ENCODE peak calls at places on chromosomes 2 and 18, in eight cellular contexts. One of them, this sample, is unnamed. For H3K9me3, the result is how much of the 10 kb centered on the place peaks cover.

GRCh38 chr2:119126650-119127049 is 31.9 kb downstream of the C1QL2 start:
- DNase-seq in PC-3: no peak
- DNase-seq in RWPE2: no peak
- DNase-seq in left ventricle myocardium inferior: peak
- DNase-seq in PC-9: no peak
- DNase-seq in sigmoid colon: no peak
- DNase-seq in fibroblast of lung: no peak
- DNase-seq in heart right ventricle: no peak
- DNase-seq in this sample: no peak

GRCh38 chr2:129885735-129886134 is 93.7 kb upstream of the RAB6C start:
- DNase-seq in PC-3: no peak
- DNase-seq in RWPE2: no peak
- DNase-seq in left ventricle myocardium inferior: no peak
- DNase-seq in PC-9: no peak
- DNase-seq in sigmoid colon: no peak
- DNase-seq in fibroblast of lung: no peak
- DNase-seq in heart right ventricle: no peak
- DNase-seq in this sample: no peak

GRCh38 chr2:85978883-85979780 is 90.3 kb upstream of the ST3GAL5 start:
- DNase-seq in PC-3: no peak
- DNase-seq in RWPE2: no peak
- DNase-seq in left ventricle myocardium inferior: no peak
- DNase-seq in PC-9: no peak
- DNase-seq in sigmoid colon: no peak
- DNase-seq in fibroblast of lung: no peak
- DNase-seq in heart right ventricle: no peak
- DNase-seq in this sample: no peak

GRCh38 chr2:27088644-27089043 is 2.1 kb downstream of the KHK start:
- DNase-seq in PC-3: no peak
- DNase-seq in RWPE2: no peak
- DNase-seq in left ventricle myocardium inferior: no peak
- DNase-seq in PC-9: no peak
- DNase-seq in sigmoid colon: no peak
- DNase-seq in fibroblast of lung: no peak
- DNase-seq in heart right ventricle: no peak
- DNase-seq in this sample: no peak

GRCh38 chr2:51710222-51710621 is 678.3 kb upstream of the NRXN1 start:
- DNase-seq in PC-3: no peak
- DNase-seq in RWPE2: no peak
- DNase-seq in left ventricle myocardium inferior: no peak
- DNase-seq in PC-9: no peak
- DNase-seq in sigmoid colon: no peak
- DNase-seq in fibroblast of lung: no peak
- DNase-seq in heart right ventricle: no peak
- DNase-seq in this sample: no peak

GRCh38 chr2:217475101-217475500 is 527.7 kb downstream of the TNS1 start:
- DNase-seq in PC-3: no peak
- DNase-seq in RWPE2: no peak
- DNase-seq in left ventricle myocardium inferior: no peak
- DNase-seq in PC-9: no peak
- DNase-seq in sigmoid colon: no peak
- DNase-seq in fibroblast of lung: no peak
- DNase-seq in heart right ventricle: no peak
- DNase-seq in this sample: no peak

GRCh38 chr2:89820248-89820647 is 1128.8 kb downstream of the RPIA start:
- DNase-seq in PC-3: no peak
- DNase-seq in RWPE2: no peak
- DNase-seq in left ventricle myocardium inferior: no peak
- DNase-seq in PC-9: no peak
- DNase-seq in sigmoid colon: no peak
- DNase-seq in fibroblast of lung: no peak
- DNase-seq in heart right ventricle: no peak
- DNase-seq in this sample: no peak

GRCh38 chr2:30232027-30232800 is 880 bp downstream of the LBH start:
- DNase-seq in PC-3: no peak
- DNase-seq in RWPE2: no peak
- DNase-seq in left ventricle myocardium inferior: peak
- DNase-seq in PC-9: no peak
- DNase-seq in sigmoid colon: peak
- DNase-seq in fibroblast of lung: peak
- DNase-seq in heart right ventricle: peak
- DNase-seq in this sample: peak

GRCh38 chr2:234420406-234420805 is 76.5 kb downstream of the ARL4C start:
- DNase-seq in PC-3: no peak
- DNase-seq in RWPE2: no peak
- DNase-seq in left ventricle myocardium inferior: no peak
- DNase-seq in PC-9: no peak
- DNase-seq in sigmoid colon: no peak
- DNase-seq in fibroblast of lung: peak
- DNase-seq in heart right ventricle: no peak
- DNase-seq in this sample: no peak

GRCh38 chr2:168694173-168694572 is 108.3 kb upstream of the NOSTRIN start:
- DNase-seq in PC-3: no peak
- DNase-seq in RWPE2: no peak
- DNase-seq in left ventricle myocardium inferior: no peak
- DNase-seq in PC-9: no peak
- DNase-seq in sigmoid colon: no peak
- DNase-seq in fibroblast of lung: no peak
- DNase-seq in heart right ventricle: no peak
- DNase-seq in this sample: no peak

GRCh38 chr2:105834931-105835330 is 90.2 kb downstream of the NCK2 start:
- DNase-seq in PC-3: no peak
- DNase-seq in RWPE2: no peak
- DNase-seq in left ventricle myocardium inferior: no peak
- DNase-seq in PC-9: no peak
- DNase-seq in sigmoid colon: no peak
- DNase-seq in fibroblast of lung: no peak
- DNase-seq in heart right ventricle: no peak
- DNase-seq in this sample: no peak

GRCh38 chr18:23237524-23238151 is 102.4 kb downstream of the CABLES1 start:
- DNase-seq in PC-3: no peak
- DNase-seq in RWPE2: no peak
- DNase-seq in left ventricle myocardium inferior: peak
- DNase-seq in PC-9: no peak
- DNase-seq in sigmoid colon: peak
- DNase-seq in fibroblast of lung: peak
- DNase-seq in heart right ventricle: peak
- DNase-seq in this sample: peak

GRCh38 chr2:85265304-85265703 is 62.5 kb downstream of the TGOLN2 start:
- DNase-seq in PC-3: no peak
- DNase-seq in RWPE2: no peak
- DNase-seq in left ventricle myocardium inferior: peak
- DNase-seq in PC-9: no peak
- DNase-seq in sigmoid colon: peak
- DNase-seq in fibroblast of lung: no peak
- DNase-seq in heart right ventricle: peak
- DNase-seq in this sample: no peak

GRCh38 chr2:18379869-18380268 is 180.6 kb downstream of the RDH14 start:
- DNase-seq in PC-3: no peak
- DNase-seq in RWPE2: no peak
- DNase-seq in left ventricle myocardium inferior: no peak
- DNase-seq in PC-9: no peak
- DNase-seq in sigmoid colon: no peak
- DNase-seq in fibroblast of lung: no peak
- DNase-seq in heart right ventricle: no peak
- DNase-seq in this sample: no peak

GRCh38 chr18:78420116-78420515 is 559.5 kb upstream of the SALL3 start:
- DNase-seq in PC-3: no peak
- DNase-seq in RWPE2: no peak
- DNase-seq in left ventricle myocardium inferior: no peak
- DNase-seq in PC-9: no peak
- DNase-seq in sigmoid colon: no peak
- DNase-seq in fibroblast of lung: no peak
- DNase-seq in heart right ventricle: no peak
- DNase-seq in this sample: no peak
- H3K9me3 ChIP-seq in PC-3: under half
- H3K9me3 ChIP-seq in RWPE2: under half
- H3K9me3 ChIP-seq in left ventricle myocardium inferior: under half
- H3K9me3 ChIP-seq in PC-9: under half
- H3K9me3 ChIP-seq in sigmoid colon: under half
- H3K9me3 ChIP-seq in fibroblast of lung: under half
- H3K9me3 ChIP-seq in heart right ventricle: under half
- H3K9me3 ChIP-seq in this sample: under half

GRCh38 chr2:142878061-142878741 is 737 bp downstream of the KYNU start:
- DNase-seq in PC-3: no peak
- DNase-seq in RWPE2: no peak
- DNase-seq in left ventricle myocardium inferior: no peak
- DNase-seq in PC-9: no peak
- DNase-seq in sigmoid colon: no peak
- DNase-seq in fibroblast of lung: no peak
- DNase-seq in heart right ventricle: no peak
- DNase-seq in this sample: no peak

GRCh38 chr2:142879191-142879590 is 1.7 kb downstream of the KYNU start:
- DNase-seq in PC-3: no peak
- DNase-seq in RWPE2: no peak
- DNase-seq in left ventricle myocardium inferior: no peak
- DNase-seq in PC-9: no peak
- DNase-seq in sigmoid colon: no peak
- DNase-seq in fibroblast of lung: no peak
- DNase-seq in heart right ventricle: no peak
- DNase-seq in this sample: no peak

GRCh38 chr2:142876423-142876822 is 1.0 kb upstream of the KYNU start:
- DNase-seq in PC-3: no peak
- DNase-seq in RWPE2: no peak
- DNase-seq in left ventricle myocardium inferior: no peak
- DNase-seq in PC-9: no peak
- DNase-seq in sigmoid colon: no peak
- DNase-seq in fibroblast of lung: peak
- DNase-seq in heart right ventricle: no peak
- DNase-seq in this sample: no peak

GRCh38 chr2:142875642-142876041 is 1.8 kb upstream of the KYNU start:
- DNase-seq in PC-3: peak
- DNase-seq in RWPE2: no peak
- DNase-seq in left ventricle myocardium inferior: no peak
- DNase-seq in PC-9: no peak
- DNase-seq in sigmoid colon: no peak
- DNase-seq in fibroblast of lung: no peak
- DNase-seq in heart right ventricle: no peak
- DNase-seq in this sample: no peak

GRCh38 chr2:142877265-142877756 is at the start of gene KYNU:
- DNase-seq in PC-3: peak
- DNase-seq in RWPE2: no peak
- DNase-seq in left ventricle myocardium inferior: no peak
- DNase-seq in PC-9: no peak
- DNase-seq in sigmoid colon: no peak
- DNase-seq in fibroblast of lung: peak
- DNase-seq in heart right ventricle: no peak
- DNase-seq in this sample: no peak
- TF ChIP-seq CTCF in PC-3: peak
- TF ChIP-seq CTCF in RWPE2: peak
- TF ChIP-seq CTCF in left ventricle myocardium inferior: no peak
- TF ChIP-seq CTCF in PC-9: no peak
- TF ChIP-seq CTCF in sigmoid colon: no peak
- TF ChIP-seq CTCF in fibroblast of lung: peak
- TF ChIP-seq CTCF in heart right ventricle: no peak
- TF ChIP-seq CTCF in this sample: no peak

DNA sequence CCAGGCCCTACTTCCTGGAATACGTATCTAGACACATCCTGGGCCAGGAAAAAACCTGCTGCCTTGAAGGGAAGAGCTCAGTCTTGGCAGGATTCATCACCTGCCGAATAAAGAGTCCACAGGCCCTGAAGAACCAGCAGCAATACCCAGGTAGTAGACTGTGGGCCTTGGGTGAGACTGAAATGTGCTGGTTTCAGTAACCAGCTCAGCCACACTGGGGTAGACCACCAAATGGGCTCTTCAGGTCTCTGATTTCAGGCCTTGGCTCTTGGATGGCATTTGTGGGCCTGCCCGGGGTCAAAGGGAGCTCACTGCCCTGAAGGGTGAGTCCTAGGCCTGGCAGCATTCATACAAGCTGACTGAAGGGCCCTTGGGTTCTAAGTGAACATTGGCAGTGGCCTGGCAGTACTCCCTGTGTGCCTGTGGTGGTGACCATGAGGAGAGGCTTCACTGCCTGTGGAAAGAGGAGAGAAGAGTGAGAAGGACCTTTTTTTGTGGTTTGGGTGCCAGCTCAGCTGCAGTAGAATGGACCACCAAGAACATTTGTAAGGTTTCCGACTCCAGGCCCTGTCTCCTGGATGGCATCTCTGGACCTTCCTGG is 175.1 kb downstream of the ANKRD30B start:
- DNase-seq in PC-3: no peak
- DNase-seq in RWPE2: no peak
- DNase-seq in left ventricle myocardium inferior: no peak
- DNase-seq in PC-9: no peak
- DNase-seq in sigmoid colon: no peak
- DNase-seq in fibroblast of lung: no peak
- DNase-seq in heart right ventricle: no peak
- DNase-seq in this sample: no peak
- H3K9me3 ChIP-seq in PC-3: under half
- H3K9me3 ChIP-seq in RWPE2: under half
- H3K9me3 ChIP-seq in left ventricle myocardium inferior: under half
- H3K9me3 ChIP-seq in PC-9: under half
- H3K9me3 ChIP-seq in sigmoid colon: under half
- H3K9me3 ChIP-seq in fibroblast of lung: under half
- H3K9me3 ChIP-seq in heart right ventricle: under half
- H3K9me3 ChIP-seq in this sample: under half

GRCh38 chr2:108958632-108959341 is 30.2 kb downstream of the EDAR start:
- DNase-seq in PC-3: no peak
- DNase-seq in RWPE2: no peak
- DNase-seq in left ventricle myocardium inferior: no peak
- DNase-seq in PC-9: no peak
- DNase-seq in sigmoid colon: no peak
- DNase-seq in fibroblast of lung: no peak
- DNase-seq in heart right ventricle: peak
- DNase-seq in this sample: no peak

GRCh38 chr2:108958002-108958401 is 31.0 kb downstream of the EDAR start:
- DNase-seq in PC-3: no peak
- DNase-seq in RWPE2: no peak
- DNase-seq in left ventricle myocardium inferior: no peak
- DNase-seq in PC-9: no peak
- DNase-seq in sigmoid colon: no peak
- DNase-seq in fibroblast of lung: no peak
- DNase-seq in heart right ventricle: no peak
- DNase-seq in this sample: no peak

GRCh38 chr2:108963057-108963456 is 26.0 kb downstream of the EDAR start:
- DNase-seq in PC-3: no peak
- DNase-seq in RWPE2: no peak
- DNase-seq in left ventricle myocardium inferior: no peak
- DNase-seq in PC-9: no peak
- DNase-seq in sigmoid colon: no peak
- DNase-seq in fibroblast of lung: no peak
- DNase-seq in heart right ventricle: no peak
- DNase-seq in this sample: no peak

GRCh38 chr2:108959401-108959800 is 29.6 kb downstream of the EDAR start:
- DNase-seq in PC-3: peak
- DNase-seq in RWPE2: no peak
- DNase-seq in left ventricle myocardium inferior: no peak
- DNase-seq in PC-9: no peak
- DNase-seq in sigmoid colon: no peak
- DNase-seq in fibroblast of lung: no peak
- DNase-seq in heart right ventricle: no peak
- DNase-seq in this sample: no peak

DNA sequence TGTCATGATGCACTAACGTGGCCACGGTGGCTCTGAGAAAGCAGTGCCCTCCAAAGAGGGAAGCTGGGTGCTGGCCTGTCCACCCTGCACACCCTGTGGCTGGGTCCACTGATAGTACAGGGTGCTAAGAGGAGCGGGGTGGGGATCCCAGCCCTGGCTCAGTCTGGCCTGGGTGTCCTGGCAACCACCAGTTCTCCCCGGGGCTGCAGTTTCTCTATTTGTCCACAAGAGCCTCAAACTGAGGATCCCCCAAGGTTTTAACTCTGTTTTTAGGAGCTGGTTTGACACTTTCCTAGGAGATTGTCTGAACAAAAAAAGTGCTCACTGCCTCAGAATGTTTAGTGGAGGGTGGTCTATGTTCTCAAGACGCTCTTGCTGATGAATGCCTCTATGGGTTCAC is 29.0 kb downstream of the EDAR start:
- DNase-seq in PC-3: no peak
- DNase-seq in RWPE2: no peak
- DNase-seq in left ventricle myocardium inferior: no peak
- DNase-seq in PC-9: no peak
- DNase-seq in sigmoid colon: no peak
- DNase-seq in fibroblast of lung: no peak
- DNase-seq in heart right ventricle: no peak
- DNase-seq in this sample: no peak
- TF ChIP-seq CTCF in PC-3: peak
- TF ChIP-seq CTCF in RWPE2: peak
- TF ChIP-seq CTCF in left ventricle myocardium inferior: no peak
- TF ChIP-seq CTCF in PC-9: no peak
- TF ChIP-seq CTCF in sigmoid colon: no peak
- TF ChIP-seq CTCF in fibroblast of lung: peak
- TF ChIP-seq CTCF in heart right ventricle: no peak
- TF ChIP-seq CTCF in this sample: no peak